ENCODE peak calls at places on chromosomes 6 and 20, in nine cellular contexts. One of them, this sample, is unnamed.

GRCh38 chr6:1871936-1872335 is 262.2 kb downstream of the FOXC1 start:
- DNase-seq in esophagus muscularis mucosa: no peak
- DNase-seq in HepG2: no peak
- DNase-seq in stomach: no peak
- DNase-seq in tibial nerve: no peak
- DNase-seq in sigmoid colon: no peak
- DNase-seq in H1: no peak
- DNase-seq in upper lobe of left lung: no peak
- DNase-seq in ovary: peak; percentile 24
- DNase-seq in this sample: no peak

GRCh38 chr6:35008858-35009257 is 119.8 kb downstream of the ANKS1A start:
- DNase-seq in esophagus muscularis mucosa: no peak
- DNase-seq in HepG2: no peak
- DNase-seq in stomach: no peak
- DNase-seq in tibial nerve: no peak
- DNase-seq in sigmoid colon: no peak
- DNase-seq in H1: no peak
- DNase-seq in upper lobe of left lung: no peak
- DNase-seq in ovary: no peak
- DNase-seq in this sample: no peak

GRCh38 chr20:32544893-32545840 is 40.0 kb downstream of the NOL4L start:
- DNase-seq in esophagus muscularis mucosa: no peak
- DNase-seq in HepG2: peak; percentile 98
- DNase-seq in stomach: no peak
- DNase-seq in tibial nerve: no peak
- DNase-seq in sigmoid colon: no peak
- DNase-seq in H1: no peak
- DNase-seq in upper lobe of left lung: no peak
- DNase-seq in ovary: no peak
- DNase-seq in this sample: no peak

GRCh38 chr6:154500769-154501171 is 9.7 kb downstream of the CNKSR3 start:
- DNase-seq in esophagus muscularis mucosa: no peak
- DNase-seq in HepG2: peak; percentile 66
- DNase-seq in stomach: no peak
- DNase-seq in tibial nerve: no peak
- DNase-seq in sigmoid colon: no peak
- DNase-seq in H1: no peak
- DNase-seq in upper lobe of left lung: no peak
- DNase-seq in ovary: no peak
- DNase-seq in this sample: no peak

GRCh38 chr20:3781153-3781910 is at the start of gene SPEF1:
- DNase-seq in esophagus muscularis mucosa: peak; percentile 93
- DNase-seq in HepG2: peak; percentile 98
- DNase-seq in stomach: peak; percentile 76
- DNase-seq in tibial nerve: peak; percentile 84
- DNase-seq in sigmoid colon: peak; percentile 92
- DNase-seq in H1: peak; percentile 84
- DNase-seq in upper lobe of left lung: peak; percentile 84
- DNase-seq in ovary: peak; percentile 85
- DNase-seq in this sample: peak; percentile 89

GRCh38 chr20:41696428-41696827 is 78.3 kb upstream of the CHD6 start:
- DNase-seq in esophagus muscularis mucosa: no peak
- DNase-seq in HepG2: no peak
- DNase-seq in stomach: no peak
- DNase-seq in tibial nerve: no peak
- DNase-seq in sigmoid colon: no peak
- DNase-seq in H1: no peak
- DNase-seq in upper lobe of left lung: no peak
- DNase-seq in ovary: no peak
- DNase-seq in this sample: no peak

GRCh38 chr6:34709386-34709785 is 12.8 kb upstream of the ILRUN start:
- DNase-seq in esophagus muscularis mucosa: no peak
- DNase-seq in HepG2: no peak
- DNase-seq in stomach: peak; percentile 82
- DNase-seq in tibial nerve: no peak
- DNase-seq in sigmoid colon: peak; percentile 82
- DNase-seq in H1: no peak
- DNase-seq in upper lobe of left lung: peak; percentile 26
- DNase-seq in ovary: peak; percentile 81
- DNase-seq in this sample: no peak

GRCh38 chr6:131269565-131270391 is 134.5 kb downstream of the AKAP7 start:
- DNase-seq in esophagus muscularis mucosa: no peak
- DNase-seq in HepG2: no peak
- DNase-seq in stomach: no peak
- DNase-seq in tibial nerve: no peak
- DNase-seq in sigmoid colon: no peak
- DNase-seq in H1: no peak
- DNase-seq in upper lobe of left lung: no peak
- DNase-seq in ovary: no peak
- DNase-seq in this sample: no peak

GRCh38 chr6:147651249-147652063 is 143.0 kb downstream of the SAMD5 start:
- DNase-seq in esophagus muscularis mucosa: no peak
- DNase-seq in HepG2: no peak
- DNase-seq in stomach: no peak
- DNase-seq in tibial nerve: peak; percentile 24
- DNase-seq in sigmoid colon: no peak
- DNase-seq in H1: no peak
- DNase-seq in upper lobe of left lung: no peak
- DNase-seq in ovary: no peak
- DNase-seq in this sample: no peak

GRCh38 chr6:9732056-9732455 is 682.8 kb downstream of the TFAP2A start:
- DNase-seq in esophagus muscularis mucosa: no peak
- DNase-seq in HepG2: no peak
- DNase-seq in stomach: no peak
- DNase-seq in tibial nerve: no peak
- DNase-seq in sigmoid colon: no peak
- DNase-seq in H1: no peak
- DNase-seq in upper lobe of left lung: no peak
- DNase-seq in ovary: no peak
- DNase-seq in this sample: no peak

GRCh38 chr6:3414704-3415453 is 42.0 kb downstream of the SLC22A23 start:
- DNase-seq in esophagus muscularis mucosa: no peak
- DNase-seq in HepG2: peak; percentile 80
- DNase-seq in stomach: no peak
- DNase-seq in tibial nerve: no peak
- DNase-seq in sigmoid colon: peak; percentile 36
- DNase-seq in H1: no peak
- DNase-seq in upper lobe of left lung: peak; percentile 79
- DNase-seq in ovary: no peak
- DNase-seq in this sample: no peak

GRCh38 chr6:12504325-12504966 is 212.1 kb upstream of the PHACTR1 start:
- DNase-seq in esophagus muscularis mucosa: no peak
- DNase-seq in HepG2: peak; percentile 47
- DNase-seq in stomach: no peak
- DNase-seq in tibial nerve: no peak
- DNase-seq in sigmoid colon: no peak
- DNase-seq in H1: no peak
- DNase-seq in upper lobe of left lung: no peak
- DNase-seq in ovary: no peak
- DNase-seq in this sample: no peak

GRCh38 chr6:11851405-11851804 is 72.8 kb upstream of the ADTRP start:
- DNase-seq in esophagus muscularis mucosa: no peak
- DNase-seq in HepG2: no peak
- DNase-seq in stomach: no peak
- DNase-seq in tibial nerve: no peak
- DNase-seq in sigmoid colon: no peak
- DNase-seq in H1: no peak
- DNase-seq in upper lobe of left lung: no peak
- DNase-seq in ovary: no peak
- DNase-seq in this sample: no peak

GRCh38 chr20:53839423-53840176 is 230.8 kb downstream of the BCAS1 start:
- DNase-seq in esophagus muscularis mucosa: no peak
- DNase-seq in HepG2: no peak
- DNase-seq in stomach: peak; percentile 52
- DNase-seq in tibial nerve: no peak
- DNase-seq in sigmoid colon: no peak
- DNase-seq in H1: no peak
- DNase-seq in upper lobe of left lung: peak; percentile 67
- DNase-seq in ovary: no peak
- DNase-seq in this sample: no peak

GRCh38 chr6:40509163-40509562 is 78.0 kb downstream of the LRFN2 start:
- DNase-seq in esophagus muscularis mucosa: no peak
- DNase-seq in HepG2: no peak
- DNase-seq in stomach: no peak
- DNase-seq in tibial nerve: no peak
- DNase-seq in sigmoid colon: no peak
- DNase-seq in H1: no peak
- DNase-seq in upper lobe of left lung: no peak
- DNase-seq in ovary: no peak
- DNase-seq in this sample: no peak

GRCh38 chr20:49790077-49790798 is 22.4 kb upstream of the SLC9A8 start:
- DNase-seq in esophagus muscularis mucosa: no peak
- DNase-seq in HepG2: peak; percentile 49
- DNase-seq in stomach: no peak
- DNase-seq in tibial nerve: no peak
- DNase-seq in sigmoid colon: no peak
- DNase-seq in H1: no peak
- DNase-seq in upper lobe of left lung: no peak
- DNase-seq in ovary: peak; percentile 67
- DNase-seq in this sample: no peak

GRCh38 chr6:168545428-168545827 is 104.4 kb downstream of the SMOC2 start:
- DNase-seq in esophagus muscularis mucosa: no peak
- DNase-seq in HepG2: no peak
- DNase-seq in stomach: no peak
- DNase-seq in tibial nerve: no peak
- DNase-seq in sigmoid colon: no peak
- DNase-seq in H1: no peak
- DNase-seq in upper lobe of left lung: no peak
- DNase-seq in ovary: no peak
- DNase-seq in this sample: peak; percentile 58
- TF ChIP-seq EP300 in esophagus muscularis mucosa: no peak
- TF ChIP-seq EP300 in HepG2: no peak
- TF ChIP-seq EP300 in stomach: no peak
- TF ChIP-seq EP300 in tibial nerve: no peak
- TF ChIP-seq EP300 in sigmoid colon: no peak
- TF ChIP-seq EP300 in H1: no peak
- TF ChIP-seq EP300 in upper lobe of left lung: no peak
- TF ChIP-seq EP300 in ovary: no peak
- TF ChIP-seq EP300 in this sample: no peak

DNA sequence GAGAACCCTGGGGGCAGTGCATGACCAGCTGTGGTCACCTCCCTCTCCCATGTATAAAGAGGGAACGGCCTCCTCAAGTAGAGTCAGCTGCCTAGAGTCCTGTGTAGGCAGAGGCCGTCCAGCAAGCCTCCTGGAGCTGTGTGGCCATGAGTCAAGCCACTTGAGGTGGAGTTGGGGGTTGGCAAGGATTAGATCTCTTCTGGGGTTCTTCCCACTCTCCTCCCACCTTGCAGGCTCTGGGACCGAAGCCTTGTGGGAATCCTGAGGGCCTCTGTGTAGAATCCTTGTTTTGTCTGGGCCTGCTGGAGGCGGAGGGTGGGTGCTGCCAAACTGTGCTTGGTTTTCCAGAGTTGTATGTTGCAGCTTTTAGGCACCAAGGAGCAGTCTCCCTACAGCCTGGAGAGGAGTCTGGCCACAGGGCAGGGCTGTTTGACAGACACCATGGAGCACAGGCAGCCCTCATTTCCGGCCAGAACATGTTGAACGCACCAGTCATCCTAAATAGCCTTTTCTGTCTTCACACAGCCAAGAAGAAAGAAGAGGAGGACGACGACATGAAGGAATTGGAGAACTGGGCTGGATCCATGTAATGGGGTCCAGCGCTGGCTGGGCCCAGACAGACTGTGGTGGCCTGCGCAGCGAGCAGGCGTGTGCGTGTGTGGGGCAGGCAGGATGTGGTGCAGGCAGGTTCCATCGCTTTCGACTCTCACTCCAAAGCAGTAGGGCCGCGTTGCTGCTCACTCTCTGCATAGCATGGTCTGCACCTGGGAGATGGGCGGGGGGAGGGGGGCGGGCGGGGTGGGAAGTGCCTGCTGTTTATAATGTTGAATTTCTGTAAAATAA is 42.0 kb downstream of the CHMP4B start:
- DNase-seq in esophagus muscularis mucosa: no peak
- DNase-seq in HepG2: no peak
- DNase-seq in stomach: no peak
- DNase-seq in tibial nerve: no peak
- DNase-seq in sigmoid colon: no peak
- DNase-seq in H1: no peak
- DNase-seq in upper lobe of left lung: no peak
- DNase-seq in ovary: no peak
- DNase-seq in this sample: no peak
- H3K36me3 ChIP-seq in esophagus muscularis mucosa: peaks cover 93% of the 10 kb centered on the region
- H3K36me3 ChIP-seq in HepG2: peaks cover 66% of the 10 kb centered on the region
- H3K36me3 ChIP-seq in stomach: peaks cover 95% of the 10 kb centered on the region
- H3K36me3 ChIP-seq in tibial nerve: no peaks in the 10 kb centered on the region
- H3K36me3 ChIP-seq in sigmoid colon: peaks cover 92% of the 10 kb centered on the region
- H3K36me3 ChIP-seq in H1: peaks cover 5% of the 10 kb centered on the region
- H3K36me3 ChIP-seq in upper lobe of left lung: peaks cover 28% of the 10 kb centered on the region
- H3K36me3 ChIP-seq in ovary: no peaks in the 10 kb centered on the region
- H3K36me3 ChIP-seq in this sample: peaks cover 92% of the 10 kb centered on the region

GRCh38 chr6:138945354-138945753 is 42.7 kb downstream of the REPS1 start:
- DNase-seq in esophagus muscularis mucosa: no peak
- DNase-seq in HepG2: peak; percentile 13
- DNase-seq in stomach: no peak
- DNase-seq in tibial nerve: no peak
- DNase-seq in sigmoid colon: no peak
- DNase-seq in H1: no peak
- DNase-seq in upper lobe of left lung: no peak
- DNase-seq in ovary: no peak
- DNase-seq in this sample: no peak
- TF ChIP-seq CTCF in esophagus muscularis mucosa: no peak
- TF ChIP-seq CTCF in HepG2: no peak
- TF ChIP-seq CTCF in stomach: no peak
- TF ChIP-seq CTCF in tibial nerve: no peak
- TF ChIP-seq CTCF in sigmoid colon: no peak
- TF ChIP-seq CTCF in H1: peak; percentile 26
- TF ChIP-seq CTCF in upper lobe of left lung: no peak
- TF ChIP-seq CTCF in ovary: no peak
- TF ChIP-seq CTCF in this sample: no peak

GRCh38 chr6:79423216-79423615 is 114.0 kb downstream of the LCA5 start:
- DNase-seq in esophagus muscularis mucosa: no peak
- DNase-seq in HepG2: no peak
- DNase-seq in stomach: no peak
- DNase-seq in tibial nerve: no peak
- DNase-seq in sigmoid colon: no peak
- DNase-seq in H1: no peak
- DNase-seq in upper lobe of left lung: no peak
- DNase-seq in ovary: no peak
- DNase-seq in this sample: no peak

GRCh38 chr6:79420054-79420453 is 117.2 kb downstream of the LCA5 start:
- DNase-seq in esophagus muscularis mucosa: no peak
- DNase-seq in HepG2: no peak
- DNase-seq in stomach: no peak
- DNase-seq in tibial nerve: no peak
- DNase-seq in sigmoid colon: no peak
- DNase-seq in H1: no peak
- DNase-seq in upper lobe of left lung: no peak
- DNase-seq in ovary: no peak
- DNase-seq in this sample: no peak

GRCh38 chr6:79422666-79423065 is 114.6 kb downstream of the LCA5 start:
- DNase-seq in esophagus muscularis mucosa: no peak
- DNase-seq in HepG2: no peak
- DNase-seq in stomach: no peak
- DNase-seq in tibial nerve: no peak
- DNase-seq in sigmoid colon: no peak
- DNase-seq in H1: no peak
- DNase-seq in upper lobe of left lung: no peak
- DNase-seq in ovary: no peak
- DNase-seq in this sample: no peak

GRCh38 chr6:79421707-79422484 is 115.3 kb downstream of the LCA5 start:
- DNase-seq in esophagus muscularis mucosa: no peak
- DNase-seq in HepG2: no peak
- DNase-seq in stomach: no peak
- DNase-seq in tibial nerve: no peak
- DNase-seq in sigmoid colon: no peak
- DNase-seq in H1: no peak
- DNase-seq in upper lobe of left lung: no peak
- DNase-seq in ovary: no peak
- DNase-seq in this sample: no peak

GRCh38 chr6:79421001-79421411 is 116.2 kb downstream of the LCA5 start:
- DNase-seq in esophagus muscularis mucosa: no peak
- DNase-seq in HepG2: no peak
- DNase-seq in stomach: no peak
- DNase-seq in tibial nerve: no peak
- DNase-seq in sigmoid colon: no peak
- DNase-seq in H1: no peak
- DNase-seq in upper lobe of left lung: no peak
- DNase-seq in ovary: no peak
- DNase-seq in this sample: no peak
- TF ChIP-seq EP300 in esophagus muscularis mucosa: no peak
- TF ChIP-seq EP300 in HepG2: no peak
- TF ChIP-seq EP300 in stomach: no peak
- TF ChIP-seq EP300 in tibial nerve: no peak
- TF ChIP-seq EP300 in sigmoid colon: no peak
- TF ChIP-seq EP300 in H1: no peak
- TF ChIP-seq EP300 in upper lobe of left lung: no peak
- TF ChIP-seq EP300 in ovary: no peak
- TF ChIP-seq EP300 in this sample: no peak

This sample was measured in suprapubic skin.